ENCODE peak calls at places on chromosomes 1 and 21, in six cellular contexts. T is psoas muscle; H is HCT116; Q is naive thymus-derived CD4-positive, alpha-beta T cell; O is esophagus muscularis mucosa; A is right lobe of liver. B is an unnamed sample.

GRCh38 chr1:73910466-73910865 is 287.5 kb downstream of the LRRIQ3 start:
- DNase-seq in A (no peak), H (no peak), T (no peak), O (no peak), Q (no peak), B (no peak)

GRCh38 chr1:224302947-224303346 is 27.0 kb downstream of the NVL start:
- DNase-seq in T (no peak), O (no peak), A (no peak), Q (no peak), H (no peak), B (no peak)

GRCh38 chr21:25708467-25709065 is 26.1 kb downstream of the ATP5PF start:
- DNase-seq in Q (peak; percentile 28), O (no peak), A (no peak), H (peak; percentile 26), T (no peak), B (peak; percentile 44)

GRCh38 chr21:36282568-36283230 is 37.3 kb upstream of the MORC3 start:
- DNase-seq in T (peak; percentile 4), A (no peak), H (no peak), Q (no peak), O (no peak), B (no peak)

GRCh38 chr21:39825250-39825649 is 42.0 kb upstream of the PCP4 start:
- DNase-seq in A (no peak), T (no peak), O (no peak), H (no peak), Q (no peak), B (no peak)

GRCh38 chr1:200351826-200352549 is 57.8 kb downstream of the ZNF281 start:
- DNase-seq in O (no peak), T (no peak), Q (no peak), A (no peak), H (no peak), B (no peak)

GRCh38 chr1:247175458-247175857 is 3.6 kb upstream of the ZNF124 start:
- DNase-seq in O (no peak), T (no peak), Q (no peak), H (no peak), A (no peak), B (no peak)

GRCh38 chr1:107058245-107059032 is 2.0 kb downstream of the PRMT6 start:
- DNase-seq in H (no peak), T (no peak), Q (no peak), A (no peak), O (no peak), B (no peak)

GRCh38 chr1:201042663-201043461 is 19.3 kb upstream of the KIF21B start:
- DNase-seq in T (peak; percentile 74), H (peak; percentile 65), O (no peak), A (peak; percentile 62), Q (peak; percentile 54), B (peak; percentile 68)

GRCh38 chr1:29685387-29685786 is 449.1 kb downstream of the PTPRU start:
- DNase-seq in H (no peak), O (no peak), T (peak; percentile 26), Q (peak; percentile 7), A (peak; percentile 15), B (peak; percentile 7)

GRCh38 chr1:16375521-16376359 is 8.7 kb downstream of the SZRD1 start:
- DNase-seq in O (no peak), T (no peak), A (no peak), H (no peak), Q (no peak), B (no peak)

GRCh38 chr21:26881504-26882228 is 36.5 kb upstream of the ADAMTS1 start:
- DNase-seq in A (no peak), Q (no peak), H (no peak), T (no peak), O (no peak), B (no peak)

GRCh38 chr1:231800071-231800470 is 173.5 kb downstream of the DISC1 start:
- DNase-seq in A (no peak), O (peak; percentile 17), Q (no peak), H (no peak), T (no peak), B (no peak)

GRCh38 chr1:15885701-15886612 is 38.5 kb downstream of the SPEN start:
- DNase-seq in O (peak; percentile 99), H (peak; percentile 41), T (peak; percentile 98), A (peak; percentile 100), Q (peak; percentile 27), B (peak; percentile 80)

GRCh38 chr1:156766288-156767100 is 841 bp upstream of the PRCC start:
- DNase-seq in O (no peak), A (no peak), H (no peak), T (no peak), Q (no peak), B (peak; percentile 74)

GRCh38 chr21:8994640-8995511 is 1526.5 kb upstream of the TPTE start:
- DNase-seq in H (no peak), T (no peak), A (no peak), Q (no peak), O (no peak), B (no peak)

GRCh38 chr1:154961207-154961496 is 430 bp downstream of the PYGO2 start:
- DNase-seq in H (no peak), O (no peak), Q (no peak), T (no peak), A (no peak), B (no peak)

GRCh38 chr1:183571678-183572268 is 18.5 kb downstream of the NCF2 start:
- DNase-seq in H (no peak), O (no peak), Q (no peak), T (no peak), A (no peak), B (no peak)

GRCh38 chr1:163697137-163697536 is 375.4 kb downstream of the NUF2 start:
- DNase-seq in O (no peak), Q (no peak), A (no peak), T (no peak), H (no peak), B (no peak)

GRCh38 chr1:18064564-18064963 is 43.0 kb upstream of the IGSF21 start:
- DNase-seq in O (no peak), T (no peak), Q (no peak), A (no peak), H (no peak), B (no peak)

GRCh38 chr1:30697977-30698376 is 25.4 kb downstream of the MATN1 start:
- DNase-seq in Q (no peak), T (peak; percentile 41), O (no peak), H (no peak), A (no peak), B (peak; percentile 35)

GRCh38 chr1:113981962-113982931 is 3.0 kb downstream of the OLFML3 start:
- DNase-seq in Q (no peak), A (peak; percentile 51), H (no peak), O (no peak), T (peak; percentile 88), B (no peak)

GRCh38 chr1:106768501-106768900 is 288.0 kb upstream of the PRMT6 start:
- DNase-seq in O (no peak), T (no peak), H (no peak), Q (no peak), A (no peak), B (no peak)

DNA sequence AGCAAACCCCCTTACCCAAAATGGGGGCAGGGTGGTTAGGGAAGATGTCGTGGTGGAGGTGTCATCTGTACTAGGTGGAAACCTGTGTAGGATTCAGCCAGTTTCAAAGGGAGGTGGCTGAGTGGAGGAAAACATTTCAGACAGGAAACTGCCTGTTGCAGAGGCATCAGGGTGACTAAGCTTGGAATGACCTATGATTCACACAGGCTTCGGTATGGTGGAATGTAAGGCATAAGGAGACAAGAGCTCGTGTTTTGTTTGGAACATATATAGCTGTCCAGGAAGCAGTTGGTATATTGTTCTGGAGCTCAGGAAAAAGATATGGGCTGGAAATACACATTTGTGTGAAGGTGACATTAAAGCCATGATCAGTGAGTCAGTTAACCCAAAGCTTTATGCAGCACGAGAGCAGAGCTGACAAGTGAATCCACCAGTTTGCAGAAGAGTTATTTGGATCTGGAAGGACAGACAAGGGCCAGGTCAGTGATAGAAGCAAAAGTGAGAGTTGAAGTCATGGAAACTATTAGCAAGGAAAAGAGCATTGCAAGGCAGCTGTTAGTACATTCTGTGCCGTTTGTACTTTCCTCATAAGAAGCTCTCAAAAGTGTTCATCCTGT is 12.2 kb downstream of the UTP25 start:
- DNase-seq in H (peak; percentile 65), A (no peak), Q (no peak), O (peak; percentile 62), T (no peak), B (no peak)
- H3K4me3 ChIP-seq in H (no peak overlapping the region), A (no peak overlapping the region), Q (no peak overlapping the region), O (no peak overlapping the region), T (no peak overlapping the region), B (no peak overlapping the region)

GRCh38 chr1:236148471-236148847 is 6.1 kb downstream of the GPR137B start:
- DNase-seq in Q (no peak), A (no peak), T (no peak), O (no peak), H (no peak), B (no peak)

GRCh38 chr1:236150291-236150940 is 8.1 kb downstream of the GPR137B start:
- DNase-seq in T (no peak), Q (no peak), O (no peak), A (peak; percentile 29), H (no peak), B (no peak)

GRCh38 chr1:236147521-236148470 is 5.5 kb downstream of the GPR137B start:
- DNase-seq in H (no peak), T (no peak), A (no peak), Q (no peak), O (no peak), B (no peak)

GRCh38 chr1:236149696-236150228 is 7.4 kb downstream of the GPR137B start:
- DNase-seq in O (no peak), A (peak; percentile 83), T (no peak), H (no peak), Q (no peak), B (no peak)

DNA sequence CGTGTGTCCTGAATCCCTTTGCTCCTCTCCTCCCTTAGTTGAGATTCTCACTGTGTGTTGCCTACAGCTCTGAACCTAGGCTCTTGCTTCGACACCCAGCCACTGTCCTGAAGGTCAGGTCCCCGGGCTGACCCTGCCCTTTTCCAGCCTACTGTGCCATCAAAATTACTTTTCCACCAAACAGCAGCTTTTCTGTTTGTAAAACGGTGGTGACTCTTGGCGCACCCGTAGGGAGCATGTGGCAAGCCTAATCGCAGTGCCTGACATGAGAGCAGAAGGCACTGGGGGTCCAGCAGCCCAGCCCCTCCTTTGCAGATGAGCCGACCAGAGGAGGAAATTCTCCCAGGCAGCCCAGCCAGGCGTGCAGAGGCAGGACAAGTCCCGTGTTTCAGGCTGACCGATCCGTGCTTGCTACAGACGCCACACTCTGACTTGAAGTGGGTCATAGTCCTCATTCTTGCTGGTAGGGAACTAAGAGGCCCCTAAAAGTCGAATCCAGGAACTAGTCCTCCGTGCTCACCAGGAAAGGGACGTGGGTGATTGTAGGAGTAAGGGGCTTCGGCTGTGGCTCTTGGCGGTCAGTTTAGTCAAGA is 6.8 kb downstream of the GPR137B start:
- DNase-seq in H (no peak), T (no peak), A (no peak), Q (no peak), O (no peak), B (no peak)
- H3K36me3 ChIP-seq in H (no peaks in the 10 kb centered on the region), T (no peaks in the 10 kb centered on the region), A (no peaks in the 10 kb centered on the region), Q (no peaks in the 10 kb centered on the region), O (no peaks in the 10 kb centered on the region), B (no peaks in the 10 kb centered on the region)

GRCh38 chr1:100034465-100034864 is 64.7 kb downstream of the SLC35A3 start:
- DNase-seq in Q (no peak), T (no peak), O (no peak), A (no peak), H (no peak), B (no peak)
- H3K4me3 ChIP-seq in Q (no peak overlapping the region), T (no peak overlapping the region), O (no peak overlapping the region), A (no peak overlapping the region), H (no peak overlapping the region), B (no peak overlapping the region)

DNA sequence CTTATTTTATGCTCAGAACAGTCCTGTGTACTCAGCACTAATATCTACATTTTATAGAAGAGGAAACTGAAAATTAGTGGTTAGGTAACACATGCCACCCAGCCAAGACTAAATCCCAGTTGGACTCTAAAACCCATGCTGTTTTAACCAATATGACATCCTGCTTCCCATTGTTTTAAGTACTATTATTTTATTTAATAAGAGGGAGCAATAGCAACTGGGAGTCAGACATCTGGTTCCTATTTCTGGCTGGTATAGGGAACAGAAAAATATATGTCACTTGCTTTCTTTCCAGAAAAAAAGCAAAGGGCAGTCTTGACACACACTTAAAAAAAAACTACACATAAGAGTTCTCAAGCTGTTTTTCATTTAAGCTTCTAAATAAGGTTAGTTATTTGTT is 11.9 kb downstream of the KLHL12 start:
- DNase-seq in T (no peak), O (no peak), H (no peak), Q (no peak), A (no peak), B (no peak)
- H3K36me3 ChIP-seq in T (peaks cover 98% of the 10 kb centered on the region), O (peaks cover 88% of the 10 kb centered on the region), H (peaks cover 24% of the 10 kb centered on the region), Q (peaks cover 7% of the 10 kb centered on the region), A (peaks cover 26% of the 10 kb centered on the region), B (peaks cover 93% of the 10 kb centered on the region)